ENCODE peak calls at places on chromosome 12, in six cellular contexts. I, Y, U, T, W and N are unnamed samples.

GRCh38 chr12:88451254-88451653 is 129.0 kb downstream of the KITLG start:
- DNase-seq in T (no peak), U (no peak), I (no peak), Y (no peak), W (no peak), N (no peak)

GRCh38 chr12:118119449-118119879 is 15.7 kb upstream of the VSIG10 start:
- DNase-seq in U (no peak), W (no peak), I (no peak), T (no peak), Y (no peak), N (no peak)

GRCh38 chr12:12954878-12955625 is 3.1 kb upstream of the GPRC5D start:
- DNase-seq in U (no peak), W (no peak), Y (peak; percentile 64), T (no peak), I (no peak), N (no peak)

GRCh38 chr12:41476499-41476898 is 288.4 kb downstream of the PDZRN4 start:
- DNase-seq in I (no peak), U (no peak), W (no peak), T (no peak), Y (no peak), N (no peak)

GRCh38 chr12:120515496-120515895 is 13.5 kb downstream of the COQ5 start:
- DNase-seq in Y (no peak), U (no peak), W (no peak), I (no peak), T (no peak), N (no peak)

GRCh38 chr12:20368653-20369163 is 371 bp downstream of the PDE3A start:
- DNase-seq in I (peak; percentile 9), T (peak; percentile 30), Y (no peak), U (peak; percentile 37), W (peak; percentile 57), N (peak; percentile 24)

GRCh38 chr12:10097521-10097920 is 1.3 kb downstream of the CLEC1A start:
- DNase-seq in W (no peak), U (no peak), I (no peak), Y (no peak), T (no peak), N (no peak)

GRCh38 chr12:16555630-16556029 is 50.3 kb downstream of the LMO3 start:
- DNase-seq in U (no peak), T (no peak), Y (no peak), W (peak; percentile 68), I (no peak), N (no peak)

GRCh38 chr12:2384533-2385328 is 331.9 kb downstream of the CACNA1C start:
- DNase-seq in W (peak; percentile 65), T (no peak), U (no peak), Y (no peak), I (no peak), N (no peak)

GRCh38 chr12:26247873-26248272 is 52.5 kb downstream of the SSPN start:
- DNase-seq in I (no peak), U (no peak), T (no peak), W (no peak), Y (no peak), N (no peak)

GRCh38 chr12:25988505-25988904 is 30.0 kb downstream of the RASSF8 start:
- DNase-seq in T (no peak), Y (no peak), W (no peak), I (no peak), U (no peak), N (no peak)

GRCh38 chr12:128267651-128268347 is 829 bp downstream of the TMEM132C start:
- DNase-seq in I (no peak), W (no peak), U (peak; percentile 28), T (no peak), Y (no peak), N (no peak)

GRCh38 chr12:79298511-79298910 is 392.3 kb downstream of the PAWR start:
- DNase-seq in U (no peak), W (peak; percentile 40), Y (no peak), I (no peak), T (no peak), N (no peak)

GRCh38 chr12:18753481-18754117 is 15.7 kb downstream of the CAPZA3 start:
- DNase-seq in Y (no peak), U (no peak), W (peak; percentile 44), I (no peak), T (no peak), N (no peak)

GRCh38 chr12:12442548-12443071 is 85.7 kb downstream of the BORCS5 start:
- DNase-seq in T (no peak), U (no peak), I (no peak), Y (no peak), W (peak; percentile 53), N (no peak)

GRCh38 chr12:27505771-27506170 is 18.2 kb upstream of the PPFIBP1 start:
- DNase-seq in T (no peak), W (no peak), Y (no peak), U (no peak), I (no peak), N (no peak)

GRCh38 chr12:31819427-31819826 is 90.6 kb upstream of the AMN1 start:
- DNase-seq in W (no peak), I (no peak), U (no peak), T (no peak), Y (no peak), N (no peak)

GRCh38 chr12:129393357-129393937 is 510.4 kb downstream of the TMEM132D start:
- DNase-seq in Y (no peak), U (no peak), I (no peak), T (no peak), W (no peak), N (no peak)

GRCh38 chr12:117662620-117663395 is 301.4 kb upstream of the NOS1 start:
- DNase-seq in Y (no peak), U (no peak), T (no peak), W (no peak), I (no peak), N (no peak)

GRCh38 chr12:3661028-3661427 is 91.9 kb downstream of the CRACR2A start:
- DNase-seq in Y (no peak), U (no peak), W (no peak), T (no peak), I (peak; percentile 8), N (no peak)

GRCh38 chr12:1533602-1534304 is 60.6 kb downstream of the FBXL14 start:
- DNase-seq in I (no peak), U (peak; percentile 70), T (no peak), Y (no peak), W (no peak), N (peak; percentile 74)

GRCh38 chr12:131808744-131809371 is 19.3 kb upstream of the MMP17 start:
- DNase-seq in U (peak; percentile 76), T (no peak), Y (no peak), W (peak; percentile 21), I (no peak), N (peak; percentile 82)

GRCh38 chr12:123119808-123120207 is 31.1 kb downstream of the PITPNM2 start:
- DNase-seq in U (peak; percentile 83), T (no peak), W (no peak), I (no peak), Y (no peak), N (peak; percentile 82)

GRCh38 chr12:101935769-101936741 is 58.7 kb downstream of the DRAM1 start:
- DNase-seq in Y (no peak), T (no peak), W (peak; percentile 96), I (no peak), U (peak; percentile 50), N (peak; percentile 67)

GRCh38 chr12:12582895-12583303 is 20.2 kb upstream of the DUSP16 start:
- DNase-seq in T (no peak), Y (no peak), U (peak; percentile 72), W (peak; percentile 7), I (no peak), N (peak; percentile 77)

GRCh38 chr12:126432780-126433179 is 1367.5 kb downstream of the AACS start:
- DNase-seq in U (no peak), W (no peak), T (no peak), I (no peak), Y (no peak), N (no peak)

GRCh38 chr12:75438052-75438754 is 42.4 kb upstream of the GLIPR1 start:
- DNase-seq in Y (no peak), W (no peak), I (no peak), U (no peak), T (no peak), N (no peak)

GRCh38 chr12:128761305-128761880 is 62.4 kb downstream of the SLC15A4 start:
- DNase-seq in U (no peak), Y (no peak), T (no peak), I (no peak), W (no peak), N (no peak)

GRCh38 chr12:131087302-131087818 is 133.7 kb downstream of the ADGRD1 start:
- DNase-seq in Y (no peak), T (peak; percentile 6), U (no peak), W (no peak), I (no peak), N (no peak)

DNA sequence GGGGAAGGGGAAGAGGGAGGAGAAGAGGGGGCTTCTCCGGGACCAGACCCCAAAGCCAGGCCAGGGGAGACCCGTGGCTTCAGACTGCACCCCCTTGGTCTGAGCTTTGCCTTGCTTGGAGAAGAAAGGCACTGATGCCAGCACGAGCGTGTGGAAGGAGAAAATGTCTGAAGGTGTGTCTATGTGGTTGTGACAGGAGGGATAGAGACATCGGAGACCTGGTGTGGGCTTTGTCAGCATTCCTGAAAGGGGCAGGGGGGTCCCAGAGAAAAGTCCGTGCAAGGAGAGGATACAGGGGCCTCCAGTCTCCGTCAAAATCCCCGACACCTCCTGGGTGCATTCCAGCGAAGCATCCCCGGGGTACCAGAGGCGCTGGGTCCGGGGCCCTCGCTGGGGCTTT is 139.0 kb upstream of the LHX5 start:
- DNase-seq in U (no peak), T (no peak), I (no peak), Y (no peak), W (no peak), N (no peak)
- TF ChIP-seq CTCF in U (no peak), T (no peak), I (no peak), Y (no peak), W (no peak), N (no peak)

DNA sequence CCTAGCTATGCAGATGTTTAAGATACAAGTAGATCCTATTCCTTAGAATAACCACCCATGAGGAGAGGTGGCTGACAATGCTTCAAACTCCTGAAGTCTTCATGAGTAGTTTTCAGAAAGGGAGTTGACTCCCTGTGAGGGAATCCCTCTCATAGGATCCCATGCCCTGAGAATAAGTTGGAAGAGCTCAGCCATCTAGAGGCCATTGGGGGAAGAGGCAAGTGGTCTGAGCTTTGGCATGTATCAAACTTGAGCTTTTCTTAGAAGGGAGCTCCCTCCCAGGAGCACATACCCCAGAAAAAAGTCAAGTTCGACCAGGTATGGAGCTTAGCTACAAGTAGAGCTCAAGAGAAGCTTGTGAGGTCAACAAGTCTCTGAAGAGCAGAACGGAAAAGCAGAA is 165.7 kb upstream of the RBM19 start:
- DNase-seq in I (no peak), Y (no peak), W (no peak), T (no peak), U (no peak), N (no peak)
- TF ChIP-seq CTCF in I (no peak), Y (no peak), W (no peak), T (peak; percentile 15), U (no peak), N (no peak)

GRCh38 chr12:83954939-83955601 is 957.5 kb downstream of the SLC6A15 start:
- DNase-seq in W (no peak), I (no peak), U (no peak), Y (no peak), T (no peak), N (no peak)
- TF ChIP-seq CTCF in W (no peak), I (no peak), U (peak; percentile 37), Y (no peak), T (no peak), N (no peak)

DNA sequence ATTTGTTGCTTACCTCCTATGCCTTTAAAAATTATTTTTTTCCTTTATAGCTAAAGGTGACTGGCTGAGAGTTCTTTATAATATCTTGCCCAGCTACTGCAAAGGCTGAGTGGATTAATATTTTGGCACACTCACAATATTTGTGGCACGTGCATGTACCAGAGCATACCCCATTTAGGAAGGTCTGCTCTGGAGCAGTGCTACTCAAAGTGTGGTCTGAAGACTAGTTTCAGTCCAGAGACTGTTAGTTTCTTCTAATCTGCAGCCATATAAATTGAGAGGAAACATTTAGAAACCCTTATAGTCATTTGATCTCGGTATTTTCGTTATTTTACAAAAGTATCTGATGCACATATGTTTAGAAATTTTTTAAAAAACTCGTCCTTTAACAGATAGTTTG is 51.0 kb downstream of the IFT81 start:
- DNase-seq in U (no peak), I (no peak), W (no peak), T (no peak), Y (no peak), N (no peak)
- TF ChIP-seq CTCF in U (no peak), I (no peak), W (no peak), T (no peak), Y (no peak), N (no peak)